ENCODE peak calls at places on chromosomes 11 and 22, in four cellular contexts. One of them, this sample, is unnamed.

GRCh38 chr11:63931876-63932275 is 6.9 kb upstream of the NAA40 start:
- DNase-seq in HCT116: no peak
- DNase-seq in H1: no peak
- DNase-seq in HepG2: no peak
- DNase-seq in this sample: no peak

GRCh38 chr22:17098379-17098819 is 13.6 kb downstream of the IL17RA start:
- DNase-seq in HCT116: no peak
- DNase-seq in H1: no peak
- DNase-seq in HepG2: no peak
- DNase-seq in this sample: no peak

GRCh38 chr11:65899356-65900124 is 648 bp downstream of the FOSL1 start:
- DNase-seq in HCT116: no peak
- DNase-seq in H1: no peak
- DNase-seq in HepG2: peak
- DNase-seq in this sample: peak

GRCh38 chr11:119207300-119207570 is 1.1 kb downstream of the CBL start:
- DNase-seq in HCT116: no peak
- DNase-seq in H1: no peak
- DNase-seq in HepG2: no peak
- DNase-seq in this sample: no peak

GRCh38 chr11:61972796-61973602 is 5.6 kb upstream of the FTH1 start:
- DNase-seq in HCT116: no peak
- DNase-seq in H1: no peak
- DNase-seq in HepG2: peak
- DNase-seq in this sample: no peak

GRCh38 chr11:86152006-86152862 is 83.3 kb upstream of the PICALM start:
- DNase-seq in HCT116: no peak
- DNase-seq in H1: no peak
- DNase-seq in HepG2: no peak
- DNase-seq in this sample: no peak

GRCh38 chr22:29310863-29311339 is 4.5 kb downstream of the GAS2L1 start:
- DNase-seq in HCT116: peak
- DNase-seq in H1: no peak
- DNase-seq in HepG2: peak
- DNase-seq in this sample: peak

GRCh38 chr11:104594228-104594958 is 303.9 kb downstream of the CASP12 start:
- DNase-seq in HCT116: no peak
- DNase-seq in H1: no peak
- DNase-seq in HepG2: no peak
- DNase-seq in this sample: no peak

GRCh38 chr11:79274636-79275315 is 166.1 kb downstream of the TENM4 start:
- DNase-seq in HCT116: no peak
- DNase-seq in H1: no peak
- DNase-seq in HepG2: no peak
- DNase-seq in this sample: no peak

GRCh38 chr22:42801537-42802165 is 55.4 kb downstream of the ARFGAP3 start:
- DNase-seq in HCT116: no peak
- DNase-seq in H1: no peak
- DNase-seq in HepG2: no peak
- DNase-seq in this sample: no peak

GRCh38 chr11:77259681-77260080 is 41.8 kb downstream of the GDPD4 start:
- DNase-seq in HCT116: no peak
- DNase-seq in H1: no peak
- DNase-seq in HepG2: no peak
- DNase-seq in this sample: no peak

GRCh38 chr11:119505861-119506260 is 82.9 kb upstream of the THY1 start:
- DNase-seq in HCT116: no peak
- DNase-seq in H1: no peak
- DNase-seq in HepG2: no peak
- DNase-seq in this sample: no peak

GRCh38 chr22:31538815-31539214 is 42.5 kb downstream of the SFI1 start:
- DNase-seq in HCT116: no peak
- DNase-seq in H1: no peak
- DNase-seq in HepG2: no peak
- DNase-seq in this sample: no peak

GRCh38 chr11:126518130-126518995 is 162.9 kb downstream of the ST3GAL4 start:
- DNase-seq in HCT116: no peak
- DNase-seq in H1: no peak
- DNase-seq in HepG2: no peak
- DNase-seq in this sample: no peak

GRCh38 chr11:29844701-29845379 is 172.0 kb downstream of the KCNA4 start:
- DNase-seq in HCT116: no peak
- DNase-seq in H1: no peak
- DNase-seq in HepG2: no peak
- DNase-seq in this sample: no peak

GRCh38 chr11:44561275-44561781 is 4.1 kb upstream of the CD82 start:
- DNase-seq in HCT116: no peak
- DNase-seq in H1: no peak
- DNase-seq in HepG2: no peak
- DNase-seq in this sample: peak

GRCh38 chr11:67664696-67665536 is 9.5 kb downstream of the ALDH3B2 start:
- DNase-seq in HCT116: no peak
- DNase-seq in H1: no peak
- DNase-seq in HepG2: no peak
- DNase-seq in this sample: peak

GRCh38 chr11:113394919-113395318 is 7.3 kb downstream of the ANKK1 start:
- DNase-seq in HCT116: no peak
- DNase-seq in H1: no peak
- DNase-seq in HepG2: no peak
- DNase-seq in this sample: no peak

GRCh38 chr11:128931661-128932060 is 11.0 kb downstream of the TP53AIP1 start:
- DNase-seq in HCT116: no peak
- DNase-seq in H1: no peak
- DNase-seq in HepG2: no peak
- DNase-seq in this sample: no peak

GRCh38 chr11:128934926-128935325 is 7.7 kb downstream of the TP53AIP1 start:
- DNase-seq in HCT116: no peak
- DNase-seq in H1: no peak
- DNase-seq in HepG2: no peak
- DNase-seq in this sample: no peak

GRCh38 chr11:128934351-128934750 is 8.3 kb downstream of the TP53AIP1 start:
- DNase-seq in HCT116: no peak
- DNase-seq in H1: no peak
- DNase-seq in HepG2: no peak
- DNase-seq in this sample: no peak

GRCh38 chr11:128931066-128931465 is 11.6 kb downstream of the TP53AIP1 start:
- DNase-seq in HCT116: no peak
- DNase-seq in H1: no peak
- DNase-seq in HepG2: no peak
- DNase-seq in this sample: no peak

DNA sequence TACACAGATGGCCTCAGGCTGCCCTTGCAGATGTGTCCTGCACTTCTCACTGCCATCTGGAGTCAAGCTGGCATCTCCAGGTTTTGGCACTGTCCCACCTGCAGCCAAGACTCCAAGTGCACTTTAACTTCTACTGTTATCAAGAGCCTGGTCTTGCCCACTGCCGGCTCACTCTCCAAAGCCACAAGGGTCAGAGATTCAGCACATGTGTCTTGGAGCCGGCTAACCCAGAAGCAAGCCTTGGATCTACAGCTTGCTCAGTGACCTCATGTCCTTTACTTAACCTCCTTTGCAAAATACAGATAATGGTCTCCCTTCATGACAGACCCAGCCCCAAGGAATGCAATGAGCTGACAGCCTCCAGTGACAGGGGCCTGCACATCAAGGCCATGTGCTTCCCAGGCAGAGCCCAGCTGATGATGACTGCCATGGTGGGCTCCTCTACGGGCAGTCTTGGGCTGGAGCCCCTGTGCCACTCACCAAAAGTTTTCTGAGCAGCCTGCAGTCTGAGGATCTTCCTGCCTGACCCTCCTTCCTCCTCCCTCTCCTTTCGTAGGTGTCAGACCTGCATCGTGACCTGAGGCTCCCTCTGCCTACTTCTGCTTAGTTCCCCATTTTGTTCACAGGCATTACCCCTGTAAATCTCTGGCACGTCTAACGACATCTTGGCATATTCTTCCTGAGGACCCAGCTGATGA is 9.0 kb downstream of the TP53AIP1 start:
- DNase-seq in HCT116: no peak
- DNase-seq in H1: no peak
- DNase-seq in HepG2: no peak
- DNase-seq in this sample: no peak
- TF ChIP-seq FOSL1 in HCT116: no peak
- TF ChIP-seq FOSL1 in H1: no peak
- TF ChIP-seq FOSL1 in HepG2: no peak
- TF ChIP-seq FOSL1 in this sample: no peak

GRCh38 chr11:33706546-33706945 is 5.9 kb upstream of the C11orf91 start:
- DNase-seq in HCT116: no peak
- DNase-seq in H1: no peak
- DNase-seq in HepG2: no peak
- DNase-seq in this sample: no peak
- TF ChIP-seq FOSL1 in HCT116: no peak
- TF ChIP-seq FOSL1 in H1: no peak
- TF ChIP-seq FOSL1 in HepG2: no peak
- TF ChIP-seq FOSL1 in this sample: no peak

GRCh38 chr11:75478690-75479597 is 45.9 kb upstream of the KLHL35 start:
- DNase-seq in HCT116: no peak
- DNase-seq in H1: no peak
- DNase-seq in HepG2: no peak
- DNase-seq in this sample: no peak
- TF ChIP-seq FOSL1 in HCT116: no peak
- TF ChIP-seq FOSL1 in H1: no peak
- TF ChIP-seq FOSL1 in HepG2: no peak
- TF ChIP-seq FOSL1 in this sample: no peak

GRCh38 chr22:49616356-49617231 is 211.1 kb downstream of the BRD1 start:
- DNase-seq in HCT116: no peak
- DNase-seq in H1: no peak
- DNase-seq in HepG2: no peak
- DNase-seq in this sample: no peak
- TF ChIP-seq FOSL1 in HCT116: no peak
- TF ChIP-seq FOSL1 in H1: no peak
- TF ChIP-seq FOSL1 in HepG2: no peak
- TF ChIP-seq FOSL1 in this sample: no peak

GRCh38 chr11:35649984-35650383 is 12.6 kb upstream of the TRIM44 start:
- DNase-seq in HCT116: no peak
- DNase-seq in H1: no peak
- DNase-seq in HepG2: no peak
- DNase-seq in this sample: no peak
- TF ChIP-seq FOSL1 in HCT116: no peak
- TF ChIP-seq FOSL1 in H1: no peak
- TF ChIP-seq FOSL1 in HepG2: no peak
- TF ChIP-seq FOSL1 in this sample: no peak

DNA sequence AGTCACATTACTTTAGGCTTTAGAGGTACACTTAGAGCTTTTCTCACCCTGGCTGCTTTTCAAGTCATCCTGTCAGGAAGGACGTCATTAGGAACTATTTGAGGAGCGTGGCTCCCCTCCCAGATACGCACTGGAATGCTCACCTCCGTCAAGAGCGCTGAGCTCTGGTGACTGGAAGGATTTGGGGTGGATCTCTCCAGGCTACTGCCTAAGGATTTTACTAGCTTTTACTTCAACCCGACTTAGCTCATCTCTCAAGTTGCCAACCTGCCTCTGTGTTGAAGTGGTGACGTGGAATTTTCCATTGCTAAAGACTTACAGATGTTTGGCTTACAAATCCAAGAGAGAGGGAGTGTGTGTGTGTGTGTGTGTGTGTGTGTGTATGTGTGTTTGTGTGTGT is 355.3 kb upstream of the CCDC90B start:
- DNase-seq in HCT116: no peak
- DNase-seq in H1: no peak
- DNase-seq in HepG2: no peak
- DNase-seq in this sample: no peak
- TF ChIP-seq FOSL1 in HCT116: no peak
- TF ChIP-seq FOSL1 in H1: no peak
- TF ChIP-seq FOSL1 in HepG2: no peak
- TF ChIP-seq FOSL1 in this sample: no peak

GRCh38 chr11:2168286-2169000 is 3.2 kb downstream of the TH start:
- DNase-seq in HCT116: no peak
- DNase-seq in H1: no peak
- DNase-seq in HepG2: no peak
- DNase-seq in this sample: no peak

GRCh38 chr11:2165571-2165970 is 4.6 kb upstream of the INS start:
- DNase-seq in HCT116: no peak
- DNase-seq in H1: no peak
- DNase-seq in HepG2: no peak
- DNase-seq in this sample: no peak

GRCh38 chr11:2167141-2168045 is 4.2 kb downstream of the TH start:
- DNase-seq in HCT116: no peak
- DNase-seq in H1: no peak
- DNase-seq in HepG2: no peak
- DNase-seq in this sample: no peak

GRCh38 chr11:2164861-2165555 is 4.0 kb upstream of the INS start:
- DNase-seq in HCT116: no peak
- DNase-seq in H1: no peak
- DNase-seq in HepG2: no peak
- DNase-seq in this sample: no peak

GRCh38 chr11:2166091-2166851 is 5.3 kb upstream of the INS start:
- DNase-seq in HCT116: no peak
- DNase-seq in H1: no peak
- DNase-seq in HepG2: no peak
- DNase-seq in this sample: peak
- TF ChIP-seq FOSL1 in HCT116: no peak
- TF ChIP-seq FOSL1 in H1: no peak
- TF ChIP-seq FOSL1 in HepG2: no peak
- TF ChIP-seq FOSL1 in this sample: no peak

GRCh38 chr11:69881467-69882269 is 62.5 kb upstream of the FGF3 start:
- DNase-seq in HCT116: no peak
- DNase-seq in H1: no peak
- DNase-seq in HepG2: no peak
- DNase-seq in this sample: no peak
- TF ChIP-seq FOSL1 in HCT116: no peak
- TF ChIP-seq FOSL1 in H1: no peak
- TF ChIP-seq FOSL1 in HepG2: no peak
- TF ChIP-seq FOSL1 in this sample: no peak

DNA sequence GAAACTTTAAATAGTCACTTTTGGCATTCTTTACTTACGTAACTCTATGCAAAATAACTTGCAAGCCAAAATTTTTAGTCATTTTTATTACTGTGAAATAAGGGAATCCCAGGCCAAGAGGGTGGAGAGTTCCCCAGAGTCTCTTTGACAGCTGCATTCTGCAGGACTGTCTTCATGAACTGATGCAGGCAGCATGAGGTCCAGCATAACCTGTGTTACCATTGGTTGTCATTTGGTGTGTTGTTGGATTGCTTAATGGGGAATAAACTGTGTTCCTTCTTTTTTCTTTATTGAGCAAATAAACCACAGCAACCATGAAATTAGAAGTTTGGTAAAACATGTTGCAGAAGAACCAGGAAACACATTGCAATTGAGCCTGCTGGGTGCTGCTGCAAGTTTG is 24.6 kb downstream of the MMP27 start:
- DNase-seq in HCT116: no peak
- DNase-seq in H1: no peak
- DNase-seq in HepG2: no peak
- DNase-seq in this sample: no peak
- TF ChIP-seq FOSL1 in HCT116: no peak
- TF ChIP-seq FOSL1 in H1: no peak
- TF ChIP-seq FOSL1 in HepG2: no peak
- TF ChIP-seq FOSL1 in this sample: no peak

This sample was measured in K562.